ENCODE peak calls at places on chromosomes 1 and 21, in six cellular contexts. R is heart right ventricle, B is colonic mucosa, X is transverse colon, O is SJCRH30, W is kidney. S is an unnamed sample.

GRCh38 chr1:48817505-48818114 is 40.9 kb upstream of the BEND5 start:
- DNase-seq in R (peak; percentile 46), W (peak; percentile 80), X (peak; percentile 56), O (peak; percentile 46), B (peak; percentile 48), S (peak; percentile 67)

GRCh38 chr21:31282095-31282709 is 61.9 kb downstream of the TIAM1 start:
- DNase-seq in B (no peak), O (no peak), R (no peak), X (peak; percentile 8), W (no peak), S (no peak)

GRCh38 chr21:34687065-34687464 is 18.3 kb downstream of the CLIC6 start:
- DNase-seq in B (no peak), X (no peak), R (no peak), O (no peak), W (no peak), S (no peak)

GRCh38 chr1:209720326-209720725 is 15.7 kb downstream of the HSD11B1 start:
- DNase-seq in B (no peak), R (no peak), O (no peak), W (no peak), X (no peak), S (no peak)

GRCh38 chr1:38962113-38962512 is 20.5 kb upstream of the RHBDL2 start:
- DNase-seq in B (no peak), O (no peak), R (no peak), W (no peak), X (no peak), S (no peak)

GRCh38 chr1:231040800-231041704 is 998 bp upstream of the FAM89A start:
- DNase-seq in W (peak; percentile 81), O (peak; percentile 19), X (no peak), B (no peak), R (peak; percentile 15), S (peak; percentile 32)

GRCh38 chr1:247173431-247173830 is 1.6 kb upstream of the ZNF124 start:
- DNase-seq in O (no peak), B (no peak), W (no peak), X (no peak), R (no peak), S (no peak)

GRCh38 chr1:3021801-3022401 is 634 bp downstream of the ACTRT2 start:
- DNase-seq in X (peak; percentile 4), O (no peak), W (no peak), B (no peak), R (peak; percentile 8), S (no peak)

GRCh38 chr21:35399706-35400105 is 350.6 kb upstream of the RUNX1 start:
- DNase-seq in X (no peak), B (no peak), R (no peak), O (peak; percentile 27), W (no peak), S (no peak)

GRCh38 chr1:51504806-51505525 is 14.1 kb downstream of the EPS15 start:
- DNase-seq in X (no peak), O (no peak), B (no peak), R (no peak), W (no peak), S (no peak)

GRCh38 chr1:155017021-155017945 is 14.7 kb downstream of the ZBTB7B start:
- DNase-seq in R (peak; percentile 89), W (peak; percentile 98), O (peak; percentile 94), X (peak; percentile 96), B (peak; percentile 96), S (peak; percentile 89)

GRCh38 chr1:16248603-16249534 is 11.9 kb upstream of the CPLANE2 start:
- DNase-seq in X (peak; percentile 83), W (peak; percentile 93), R (peak; percentile 83), B (peak; percentile 81), O (peak; percentile 87), S (peak; percentile 93)

GRCh38 chr1:54564312-54565112 is 16.5 kb downstream of the ACOT11 start:
- DNase-seq in W (peak; percentile 90), R (no peak), O (no peak), X (peak; percentile 95), B (peak; percentile 97), S (peak; percentile 93)
- H3K27ac ChIP-seq in W (peak overlapping the region; percentile 32), R (peak overlapping the region; percentile 65), O (no peak overlapping the region), X (peak overlapping the region; percentile 88), B (peak overlapping the region; percentile 63), S (no peak overlapping the region)

GRCh38 chr1:225834417-225835329 is 24.7 kb downstream of the EPHX1 start:
- DNase-seq in O (no peak), X (no peak), W (peak; percentile 80), R (peak; percentile 56), B (no peak), S (peak; percentile 64)

GRCh38 chr1:225835752-225836151 is 25.8 kb downstream of the EPHX1 start:
- DNase-seq in W (peak; percentile 71), X (no peak), O (no peak), B (no peak), R (peak; percentile 76), S (peak; percentile 84)

GRCh38 chr1:225828706-225829344 is 18.9 kb downstream of the EPHX1 start:
- DNase-seq in X (no peak), B (no peak), R (no peak), W (no peak), O (no peak), S (no peak)

GRCh38 chr1:225827076-225827475 is 17.2 kb downstream of the EPHX1 start:
- DNase-seq in X (no peak), B (no peak), W (no peak), R (no peak), O (no peak), S (no peak)

GRCh38 chr1:225830823-225831222 is 20.9 kb downstream of the EPHX1 start:
- DNase-seq in W (no peak), R (no peak), B (no peak), O (no peak), X (no peak), S (no peak)
- H3K36me3 ChIP-seq in W (peaks cover 18% of the 10 kb centered on the region), R (peaks cover 37% of the 10 kb centered on the region), B (no peaks in the 10 kb centered on the region), O (peaks cover 4% of the 10 kb centered on the region), X (peaks cover 15% of the 10 kb centered on the region), S (peaks cover 10% of the 10 kb centered on the region)

DNA sequence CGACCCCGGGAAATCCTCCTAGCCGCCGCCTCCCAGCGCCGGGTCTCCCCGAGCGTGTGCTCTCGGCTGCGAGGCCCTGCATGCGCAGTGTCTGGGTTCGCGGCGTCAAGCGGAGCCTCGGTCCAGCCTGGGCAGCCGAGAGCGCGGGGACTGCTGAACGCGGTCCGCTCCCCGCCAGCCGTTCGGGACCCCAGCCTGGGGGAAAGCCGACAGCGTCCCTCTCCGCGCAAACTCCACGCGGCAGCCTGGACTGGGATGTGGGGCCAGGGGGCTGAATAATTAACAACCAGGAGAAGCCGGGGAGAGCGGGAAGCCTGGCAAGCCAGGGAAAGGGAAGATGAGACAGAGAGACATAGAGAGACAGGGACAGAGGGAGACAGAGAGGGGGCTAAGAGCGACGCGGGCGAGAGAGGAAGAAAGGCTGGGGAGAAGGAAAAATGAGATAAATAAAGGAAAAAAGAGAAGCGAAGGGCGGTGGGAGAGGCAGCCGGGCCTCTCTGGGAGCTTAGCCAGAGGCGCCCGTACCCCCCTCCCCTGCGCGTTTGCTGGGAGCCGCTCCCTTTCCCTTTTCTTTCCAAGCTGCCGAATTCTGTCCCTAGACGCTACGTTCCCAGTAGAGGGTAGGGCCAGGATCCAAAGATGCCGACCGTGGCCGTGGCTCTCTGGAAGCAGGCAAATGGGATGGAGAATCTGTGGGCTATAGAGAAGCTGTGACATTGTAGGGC is 64.1 kb downstream of the MEF2D start:
- DNase-seq in B (no peak), W (no peak), O (no peak), R (no peak), X (no peak), S (peak; percentile 31)
- H3K4me3 ChIP-seq in B (no peak overlapping the region), W (no peak overlapping the region), O (no peak overlapping the region), R (peak overlapping the region; percentile 41), X (no peak overlapping the region), S (no peak overlapping the region)

DNA sequence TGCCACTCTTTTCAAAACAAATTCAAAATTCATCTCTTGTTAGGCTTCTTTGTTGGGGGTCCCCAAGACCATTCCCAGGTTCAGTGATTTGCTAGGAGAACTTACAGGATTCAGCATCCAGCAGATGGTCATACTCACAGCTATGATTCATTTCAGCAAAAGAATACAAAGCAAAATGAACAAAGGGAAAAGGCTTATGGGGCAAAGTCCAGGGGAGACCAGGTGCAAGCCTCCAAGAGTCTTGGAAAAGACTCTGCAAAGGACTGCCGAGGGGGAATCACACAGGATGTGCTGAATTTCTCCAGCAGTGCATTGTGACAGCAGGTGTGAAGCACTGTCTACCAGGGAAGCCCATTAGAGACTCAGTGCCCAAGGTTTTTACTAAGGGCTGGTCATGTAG is 7.3 kb downstream of the TRAF5 start:
- DNase-seq in W (no peak), X (no peak), R (no peak), O (no peak), B (peak; percentile 52), S (no peak)
- H3K27ac ChIP-seq in W (no peak overlapping the region), X (peak overlapping the region; percentile 79), R (no peak overlapping the region), O (no peak overlapping the region), B (peak overlapping the region; percentile 75), S (peak overlapping the region; percentile 87)

DNA sequence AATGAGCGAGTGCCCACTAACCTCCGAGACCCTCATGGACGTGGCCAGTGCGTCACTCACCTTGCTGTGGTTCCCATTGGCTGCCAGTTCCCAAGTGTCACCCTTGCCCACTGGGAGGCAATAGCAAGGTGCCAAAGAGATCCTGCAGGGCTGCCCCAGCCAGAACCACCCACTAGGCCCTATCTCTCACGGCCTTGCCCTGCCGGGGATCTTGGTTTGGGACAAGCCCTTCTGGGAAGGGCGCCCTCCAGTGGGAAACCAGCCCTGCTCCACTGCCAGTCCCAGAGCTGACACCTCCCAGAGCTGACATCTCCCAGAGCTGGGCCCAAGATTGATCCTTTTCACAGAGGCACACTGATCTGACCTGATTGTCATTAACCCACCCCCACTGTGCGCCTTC is 2.1 kb upstream of the SELENON start:
- DNase-seq in X (no peak), R (no peak), W (no peak), B (no peak), O (peak; percentile 73), S (peak; percentile 50)
- H3K36me3 ChIP-seq in X (no peaks in the 10 kb centered on the region), R (no peaks in the 10 kb centered on the region), W (no peaks in the 10 kb centered on the region), B (no peaks in the 10 kb centered on the region), O (no peaks in the 10 kb centered on the region), S (no peaks in the 10 kb centered on the region)

S was measured in body of pancreas.